ENCODE peak calls at places on chromosomes 1 and 21, in ten cellular contexts. One of them, this sample, is unnamed.

GRCh38 chr1:187051618-187052232 is 223.0 kb downstream of the PLA2G4A start:
- DNase-seq in NB4: peak
- DNase-seq in body of pancreas: no peak
- DNase-seq in A549: peak
- DNase-seq in endothelial cell of umbilical vein: peak
- DNase-seq in adrenal gland: no peak
- DNase-seq in IMR-90: peak
- DNase-seq in lower leg skin: no peak
- DNase-seq in heart left ventricle: no peak
- DNase-seq in testis: no peak
- DNase-seq in this sample: no peak

GRCh38 chr1:182588460-182589396 is at the start of gene RNASEL:
- DNase-seq in heart left ventricle: peak
- DNase-seq in endothelial cell of umbilical vein: peak
- DNase-seq in NB4: peak
- DNase-seq in A549: peak
- DNase-seq in testis: peak
- DNase-seq in body of pancreas: peak
- DNase-seq in lower leg skin: peak
- DNase-seq in adrenal gland: peak
- DNase-seq in IMR-90: peak
- DNase-seq in this sample: peak

GRCh38 chr1:160681891-160682140 is 29.8 kb downstream of the CD48 start:
- DNase-seq in adrenal gland: no peak
- DNase-seq in endothelial cell of umbilical vein: no peak
- DNase-seq in heart left ventricle: no peak
- DNase-seq in body of pancreas: no peak
- DNase-seq in A549: no peak
- DNase-seq in NB4: no peak
- DNase-seq in IMR-90: no peak
- DNase-seq in testis: no peak
- DNase-seq in lower leg skin: no peak
- DNase-seq in this sample: no peak

GRCh38 chr1:59541161-59541560 is 244.3 kb downstream of the FGGY start:
- DNase-seq in NB4: no peak
- DNase-seq in IMR-90: no peak
- DNase-seq in lower leg skin: no peak
- DNase-seq in testis: no peak
- DNase-seq in heart left ventricle: no peak
- DNase-seq in endothelial cell of umbilical vein: no peak
- DNase-seq in body of pancreas: no peak
- DNase-seq in A549: no peak
- DNase-seq in adrenal gland: no peak
- DNase-seq in this sample: no peak

GRCh38 chr1:30286241-30286983 is 437.0 kb downstream of the MATN1 start:
- DNase-seq in NB4: no peak
- DNase-seq in lower leg skin: no peak
- DNase-seq in IMR-90: no peak
- DNase-seq in adrenal gland: no peak
- DNase-seq in heart left ventricle: no peak
- DNase-seq in endothelial cell of umbilical vein: no peak
- DNase-seq in testis: no peak
- DNase-seq in body of pancreas: no peak
- DNase-seq in A549: no peak
- DNase-seq in this sample: no peak

GRCh38 chr1:62796151-62796680 is 12.3 kb downstream of the ATG4C start:
- DNase-seq in IMR-90: no peak
- DNase-seq in adrenal gland: no peak
- DNase-seq in A549: no peak
- DNase-seq in endothelial cell of umbilical vein: no peak
- DNase-seq in NB4: peak
- DNase-seq in testis: no peak
- DNase-seq in heart left ventricle: no peak
- DNase-seq in lower leg skin: no peak
- DNase-seq in body of pancreas: no peak
- DNase-seq in this sample: no peak

GRCh38 chr1:203084588-203085527 is 954 bp downstream of the MYOG start:
- DNase-seq in heart left ventricle: no peak
- DNase-seq in NB4: peak
- DNase-seq in testis: no peak
- DNase-seq in lower leg skin: no peak
- DNase-seq in adrenal gland: no peak
- DNase-seq in A549: peak
- DNase-seq in body of pancreas: peak
- DNase-seq in endothelial cell of umbilical vein: no peak
- DNase-seq in IMR-90: no peak
- DNase-seq in this sample: no peak

GRCh38 chr1:228284148-228284495 is 76.3 kb downstream of the OBSCN start:
- DNase-seq in testis: no peak
- DNase-seq in lower leg skin: no peak
- DNase-seq in NB4: no peak
- DNase-seq in endothelial cell of umbilical vein: no peak
- DNase-seq in adrenal gland: no peak
- DNase-seq in heart left ventricle: peak
- DNase-seq in IMR-90: no peak
- DNase-seq in A549: no peak
- DNase-seq in body of pancreas: no peak
- DNase-seq in this sample: no peak

GRCh38 chr1:56080123-56080522 is 499.2 kb downstream of the PLPP3 start:
- DNase-seq in body of pancreas: no peak
- DNase-seq in endothelial cell of umbilical vein: peak
- DNase-seq in adrenal gland: no peak
- DNase-seq in IMR-90: peak
- DNase-seq in A549: no peak
- DNase-seq in lower leg skin: no peak
- DNase-seq in testis: no peak
- DNase-seq in heart left ventricle: no peak
- DNase-seq in NB4: no peak
- DNase-seq in this sample: no peak

GRCh38 chr1:116390195-116390594 is 17.2 kb downstream of the ATP1A1 start:
- DNase-seq in IMR-90: no peak
- DNase-seq in lower leg skin: no peak
- DNase-seq in endothelial cell of umbilical vein: no peak
- DNase-seq in adrenal gland: no peak
- DNase-seq in A549: no peak
- DNase-seq in testis: no peak
- DNase-seq in NB4: no peak
- DNase-seq in heart left ventricle: no peak
- DNase-seq in body of pancreas: no peak
- DNase-seq in this sample: no peak

GRCh38 chr1:33661791-33662190 is 189.3 kb downstream of the ZSCAN20 start:
- DNase-seq in adrenal gland: no peak
- DNase-seq in A549: no peak
- DNase-seq in heart left ventricle: no peak
- DNase-seq in IMR-90: no peak
- DNase-seq in NB4: no peak
- DNase-seq in testis: no peak
- DNase-seq in lower leg skin: no peak
- DNase-seq in body of pancreas: no peak
- DNase-seq in endothelial cell of umbilical vein: no peak
- DNase-seq in this sample: no peak

GRCh38 chr21:35043549-35043948 is 5.6 kb downstream of the RUNX1 start:
- DNase-seq in adrenal gland: no peak
- DNase-seq in body of pancreas: no peak
- DNase-seq in testis: no peak
- DNase-seq in endothelial cell of umbilical vein: no peak
- DNase-seq in A549: no peak
- DNase-seq in NB4: no peak
- DNase-seq in heart left ventricle: no peak
- DNase-seq in lower leg skin: no peak
- DNase-seq in IMR-90: no peak
- DNase-seq in this sample: no peak

GRCh38 chr1:11701551-11701961 is 10.0 kb downstream of the DRAXIN start:
- DNase-seq in IMR-90: no peak
- DNase-seq in adrenal gland: peak
- DNase-seq in heart left ventricle: no peak
- DNase-seq in lower leg skin: no peak
- DNase-seq in A549: no peak
- DNase-seq in testis: peak
- DNase-seq in NB4: no peak
- DNase-seq in body of pancreas: no peak
- DNase-seq in endothelial cell of umbilical vein: no peak
- DNase-seq in this sample: no peak

GRCh38 chr21:41242238-41242829 is 74.3 kb upstream of the FAM3B start:
- DNase-seq in endothelial cell of umbilical vein: no peak
- DNase-seq in A549: no peak
- DNase-seq in body of pancreas: no peak
- DNase-seq in IMR-90: no peak
- DNase-seq in adrenal gland: no peak
- DNase-seq in testis: no peak
- DNase-seq in NB4: no peak
- DNase-seq in lower leg skin: no peak
- DNase-seq in heart left ventricle: no peak
- DNase-seq in this sample: no peak

GRCh38 chr1:172727956-172728603 is 69.2 kb downstream of the FASLG start:
- DNase-seq in testis: peak
- DNase-seq in heart left ventricle: no peak
- DNase-seq in endothelial cell of umbilical vein: peak
- DNase-seq in adrenal gland: peak
- DNase-seq in IMR-90: peak
- DNase-seq in body of pancreas: no peak
- DNase-seq in lower leg skin: no peak
- DNase-seq in NB4: peak
- DNase-seq in A549: peak
- DNase-seq in this sample: no peak

GRCh38 chr1:220917535-220918209 is 38.4 kb downstream of the HLX start:
- DNase-seq in A549: no peak
- DNase-seq in IMR-90: no peak
- DNase-seq in testis: no peak
- DNase-seq in heart left ventricle: no peak
- DNase-seq in NB4: no peak
- DNase-seq in endothelial cell of umbilical vein: no peak
- DNase-seq in body of pancreas: no peak
- DNase-seq in adrenal gland: no peak
- DNase-seq in lower leg skin: no peak
- DNase-seq in this sample: no peak

GRCh38 chr1:234889643-234890042 is 239.0 kb downstream of the TOMM20 start:
- DNase-seq in IMR-90: no peak
- DNase-seq in testis: no peak
- DNase-seq in heart left ventricle: no peak
- DNase-seq in endothelial cell of umbilical vein: no peak
- DNase-seq in lower leg skin: no peak
- DNase-seq in body of pancreas: no peak
- DNase-seq in adrenal gland: no peak
- DNase-seq in NB4: no peak
- DNase-seq in A549: no peak
- DNase-seq in this sample: no peak

GRCh38 chr1:111754964-111755320 is 759 bp upstream of the DDX20 start:
- DNase-seq in body of pancreas: peak
- DNase-seq in A549: peak
- DNase-seq in heart left ventricle: peak
- DNase-seq in lower leg skin: no peak
- DNase-seq in testis: peak
- DNase-seq in IMR-90: peak
- DNase-seq in adrenal gland: peak
- DNase-seq in NB4: peak
- DNase-seq in endothelial cell of umbilical vein: no peak
- DNase-seq in this sample: no peak

GRCh38 chr1:156291226-156292061 is 4.0 kb downstream of the GLMP start:
- DNase-seq in endothelial cell of umbilical vein: peak
- DNase-seq in NB4: no peak
- DNase-seq in lower leg skin: peak
- DNase-seq in IMR-90: peak
- DNase-seq in body of pancreas: peak
- DNase-seq in testis: peak
- DNase-seq in heart left ventricle: peak
- DNase-seq in adrenal gland: peak
- DNase-seq in A549: peak
- DNase-seq in this sample: peak
- TF ChIP-seq POLR2A in endothelial cell of umbilical vein: peak
- TF ChIP-seq POLR2A in NB4: no peak
- TF ChIP-seq POLR2A in lower leg skin: no peak
- TF ChIP-seq POLR2A in IMR-90: no peak
- TF ChIP-seq POLR2A in body of pancreas: peak
- TF ChIP-seq POLR2A in testis: no peak
- TF ChIP-seq POLR2A in heart left ventricle: no peak
- TF ChIP-seq POLR2A in adrenal gland: no peak
- TF ChIP-seq POLR2A in A549: peak
- TF ChIP-seq POLR2A in this sample: no peak

GRCh38 chr1:214823311-214824117 is 220.5 kb downstream of the CENPF start:
- DNase-seq in NB4: peak
- DNase-seq in IMR-90: no peak
- DNase-seq in body of pancreas: no peak
- DNase-seq in adrenal gland: no peak
- DNase-seq in lower leg skin: no peak
- DNase-seq in endothelial cell of umbilical vein: no peak
- DNase-seq in A549: no peak
- DNase-seq in heart left ventricle: no peak
- DNase-seq in testis: peak
- DNase-seq in this sample: no peak
- TF ChIP-seq CTCF in NB4: peak
- TF ChIP-seq CTCF in IMR-90: no peak
- TF ChIP-seq CTCF in body of pancreas: no peak
- TF ChIP-seq CTCF in adrenal gland: no peak
- TF ChIP-seq CTCF in lower leg skin: no peak
- TF ChIP-seq CTCF in endothelial cell of umbilical vein: no peak
- TF ChIP-seq CTCF in A549: no peak
- TF ChIP-seq CTCF in heart left ventricle: no peak
- TF ChIP-seq CTCF in testis: no peak
- TF ChIP-seq CTCF in this sample: no peak

GRCh38 chr1:64650411-64650810 is 94.5 kb upstream of the RAVER2 start:
- DNase-seq in testis: no peak
- DNase-seq in heart left ventricle: no peak
- DNase-seq in A549: no peak
- DNase-seq in NB4: no peak
- DNase-seq in adrenal gland: no peak
- DNase-seq in body of pancreas: no peak
- DNase-seq in IMR-90: peak
- DNase-seq in lower leg skin: no peak
- DNase-seq in endothelial cell of umbilical vein: no peak
- DNase-seq in this sample: no peak
- TF ChIP-seq POLR2A in testis: no peak
- TF ChIP-seq POLR2A in heart left ventricle: no peak
- TF ChIP-seq POLR2A in A549: no peak
- TF ChIP-seq POLR2A in NB4: no peak
- TF ChIP-seq POLR2A in adrenal gland: no peak
- TF ChIP-seq POLR2A in body of pancreas: no peak
- TF ChIP-seq POLR2A in IMR-90: no peak
- TF ChIP-seq POLR2A in lower leg skin: no peak
- TF ChIP-seq POLR2A in endothelial cell of umbilical vein: no peak
- TF ChIP-seq POLR2A in this sample: no peak

DNA sequence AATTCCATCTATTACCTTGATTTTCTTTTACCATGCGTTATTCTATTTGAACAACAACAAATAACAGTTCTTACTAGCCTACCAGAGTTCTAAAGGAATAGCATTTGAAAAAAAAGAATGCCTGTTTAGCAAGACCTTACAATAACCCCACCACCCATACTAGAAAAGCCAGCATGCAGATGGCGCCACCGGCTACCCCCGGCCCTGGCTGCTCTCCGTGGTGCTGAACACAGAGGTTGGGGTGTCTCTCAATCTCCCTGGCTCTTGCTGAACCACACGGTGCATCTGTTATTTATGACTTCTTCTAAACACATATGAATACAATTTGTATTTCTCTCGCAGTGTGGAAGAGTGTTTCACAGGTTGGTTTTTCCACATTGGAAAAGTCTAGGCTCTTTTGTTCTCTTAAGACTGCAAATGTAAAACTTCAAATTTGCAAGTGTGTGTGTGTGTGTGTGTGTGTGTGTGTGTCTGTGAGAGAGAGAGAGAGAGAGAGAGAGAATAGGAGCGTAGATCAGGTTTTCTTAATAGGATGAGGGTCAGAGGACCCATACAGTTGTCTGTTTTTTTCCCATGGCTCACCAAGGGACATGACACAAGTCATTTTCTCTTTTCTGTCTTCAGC is 13.6 kb downstream of the GRIK3 start:
- DNase-seq in body of pancreas: no peak
- DNase-seq in NB4: peak
- DNase-seq in adrenal gland: no peak
- DNase-seq in A549: no peak
- DNase-seq in heart left ventricle: no peak
- DNase-seq in IMR-90: no peak
- DNase-seq in endothelial cell of umbilical vein: peak
- DNase-seq in testis: peak
- DNase-seq in lower leg skin: no peak
- DNase-seq in this sample: no peak
- TF ChIP-seq CTCF in body of pancreas: no peak
- TF ChIP-seq CTCF in NB4: peak
- TF ChIP-seq CTCF in adrenal gland: no peak
- TF ChIP-seq CTCF in A549: no peak
- TF ChIP-seq CTCF in heart left ventricle: no peak
- TF ChIP-seq CTCF in IMR-90: no peak
- TF ChIP-seq CTCF in endothelial cell of umbilical vein: no peak
- TF ChIP-seq CTCF in testis: no peak
- TF ChIP-seq CTCF in lower leg skin: no peak
- TF ChIP-seq CTCF in this sample: no peak